ENCODE peak calls at places on chromosomes 16 and 17, in five cellular contexts. R is A549, J is PC-3, F is upper lobe of right lung, K is dorsolateral prefrontal cortex. Q is an unnamed sample.

GRCh38 chr17:37360632-37361031 is 15.2 kb upstream of the C17orf78 start:
- DNase-seq in R (peak; percentile 62), F (no peak), K (no peak), J (peak; percentile 62), Q (no peak)

GRCh38 chr16:85328665-85329058 is 216.4 kb upstream of the CIBAR2 start:
- DNase-seq in R (no peak), K (no peak), J (no peak), F (no peak), Q (no peak)

GRCh38 chr16:33877-34707 is 19.3 kb downstream of the POLR3K start:
- DNase-seq in K (no peak), F (no peak), J (no peak), R (no peak), Q (peak; percentile 49)

GRCh38 chr17:10149573-10150399 is 48.6 kb downstream of the GAS7 start:
- DNase-seq in R (no peak), J (peak; percentile 37), K (no peak), F (no peak), Q (no peak)

GRCh38 chr17:13939222-13939621 is 130.1 kb upstream of the COX10 start:
- DNase-seq in F (no peak), J (peak; percentile 19), R (no peak), K (no peak), Q (no peak)

GRCh38 chr16:80573700-80574120 is 32.9 kb downstream of the DYNLRB2 start:
- DNase-seq in J (no peak), F (no peak), R (no peak), K (no peak), Q (no peak)

GRCh38 chr17:56310780-56311179 is 157.5 kb downstream of the ANKFN1 start:
- DNase-seq in J (no peak), R (no peak), F (no peak), K (no peak), Q (no peak)

GRCh38 chr17:4796550-4796915 is 569 bp downstream of the PSMB6 start:
- DNase-seq in J (peak; percentile 36), K (no peak), R (peak; percentile 92), F (no peak), Q (no peak)

GRCh38 chr16:53089434-53090270 is 34.9 kb downstream of the CHD9 start:
- DNase-seq in K (no peak), R (no peak), F (no peak), J (no peak), Q (no peak)

GRCh38 chr17:76370261-76370993 is 14.0 kb upstream of the SPHK1 start:
- DNase-seq in R (peak; percentile 79), J (peak; percentile 99), F (no peak), K (no peak), Q (peak; percentile 50)

GRCh38 chr17:47330548-47330947 is 6.8 kb downstream of the EFCAB13 start:
- DNase-seq in R (no peak), F (no peak), K (no peak), J (no peak), Q (no peak)

GRCh38 chr17:47323382-47324223 is at the start of gene EFCAB13:
- DNase-seq in F (peak; percentile 96), K (peak; percentile 52), R (peak; percentile 83), J (peak; percentile 95), Q (peak; percentile 94)

GRCh38 chr17:47324224-47325020 is 667 bp downstream of the EFCAB13 start:
- DNase-seq in F (peak; percentile 80), R (peak; percentile 53), K (no peak), J (peak; percentile 49), Q (no peak)

GRCh38 chr17:47320879-47321502 is 2.8 kb upstream of the EFCAB13 start:
- DNase-seq in J (no peak), R (no peak), K (no peak), F (no peak), Q (no peak)

GRCh38 chr17:47325176-47325575 is 1.4 kb downstream of the EFCAB13 start:
- DNase-seq in J (no peak), F (no peak), K (no peak), R (no peak), Q (no peak)
- H3K4me3 ChIP-seq in J (no peak overlapping the region), F (no peak overlapping the region), K (no peak overlapping the region), R (peak overlapping the region; percentile 80), Q (no peak overlapping the region)

DNA sequence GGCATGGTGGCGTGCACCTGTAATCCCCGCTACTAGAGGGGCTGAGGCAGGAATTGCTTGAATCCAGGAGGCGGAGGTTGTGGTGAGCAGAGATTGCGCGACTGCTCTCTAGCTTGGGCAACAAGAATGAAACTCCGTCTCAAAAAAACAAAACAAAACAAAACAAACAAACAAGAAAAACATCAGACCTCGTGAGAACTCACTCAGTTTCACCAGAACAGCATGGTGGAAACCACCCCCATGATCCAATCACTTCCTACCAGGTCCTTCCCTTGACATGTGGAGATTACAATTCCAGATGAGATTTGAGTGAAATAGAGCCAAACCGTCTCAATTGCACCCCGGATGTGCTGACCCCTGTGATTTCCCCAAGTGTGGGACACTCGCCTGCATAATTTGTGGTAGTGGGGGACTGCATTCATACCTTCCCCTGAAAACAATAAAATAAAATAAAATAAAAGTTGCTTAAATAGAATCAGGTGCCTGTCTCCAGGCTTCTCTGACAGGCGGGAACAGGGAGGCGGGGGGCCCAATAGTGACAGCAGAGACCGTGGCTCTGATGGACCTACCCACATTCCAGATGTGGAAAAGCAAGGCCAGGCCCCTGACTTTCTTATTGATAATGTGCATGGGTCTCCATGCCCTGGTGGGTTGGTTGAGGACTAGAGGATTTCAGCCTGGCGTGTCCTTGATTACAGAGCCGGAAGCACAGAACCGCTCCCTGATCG is 13.1 kb downstream of the ZSCAN10 start:
- DNase-seq in F (no peak), J (no peak), K (no peak), R (no peak), Q (no peak)
- H3K27ac ChIP-seq in F (peak overlapping the region; percentile 81), J (no peak overlapping the region), K (no peak overlapping the region), R (no peak overlapping the region), Q (peak overlapping the region; percentile 79)

GRCh38 chr17:1156864-1157263 is 22.9 kb downstream of the ABR start:
- DNase-seq in F (no peak), R (no peak), K (no peak), J (no peak), Q (no peak)

GRCh38 chr17:1160591-1161041 is 19.2 kb downstream of the ABR start:
- DNase-seq in K (no peak), F (no peak), R (no peak), J (no peak), Q (peak; percentile 57)

GRCh38 chr17:1162116-1162855 is 17.5 kb downstream of the ABR start:
- DNase-seq in K (no peak), F (no peak), R (no peak), J (no peak), Q (no peak)

GRCh38 chr17:1159781-1160180 is 20.0 kb downstream of the ABR start:
- DNase-seq in J (no peak), K (no peak), F (no peak), R (no peak), Q (peak; percentile 72)

DNA sequence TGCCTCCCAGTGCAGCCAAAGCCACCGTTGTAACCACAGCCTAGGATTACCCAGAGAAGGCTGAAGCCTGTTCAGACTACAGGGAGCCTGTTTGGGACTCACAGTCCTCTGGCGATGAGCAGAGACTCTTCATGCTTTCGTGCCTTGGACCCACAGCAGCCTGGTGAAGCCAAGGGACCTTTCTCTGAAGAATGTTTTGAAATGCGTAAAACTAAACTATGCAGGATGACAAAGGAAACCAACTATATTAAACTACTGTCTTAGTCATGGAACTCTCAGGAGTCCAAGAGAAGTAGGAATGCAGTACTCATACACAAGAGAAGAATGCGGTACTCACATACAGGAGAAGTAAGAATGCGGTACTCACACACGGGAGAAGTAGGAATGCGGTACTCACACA is 20.9 kb downstream of the ABR start:
- DNase-seq in J (no peak), K (no peak), F (no peak), R (no peak), Q (no peak)
- TF ChIP-seq CTCF in J (no peak), K (no peak), F (no peak), R (no peak), Q (no peak)

GRCh38 chr16:88333645-88334516 is 48.9 kb upstream of the ZNF469 start:
- DNase-seq in K (no peak), R (no peak), F (no peak), J (no peak), Q (no peak)

GRCh38 chr16:88337021-88337420 is 45.7 kb upstream of the ZNF469 start:
- DNase-seq in J (no peak), R (no peak), K (no peak), F (no peak), Q (no peak)

GRCh38 chr16:88335150-88335685 is 47.5 kb upstream of the ZNF469 start:
- DNase-seq in J (no peak), R (no peak), F (no peak), K (no peak), Q (no peak)

GRCh38 chr16:88331989-88332920 is 50.5 kb upstream of the ZNF469 start:
- DNase-seq in K (no peak), F (no peak), J (peak; percentile 98), R (peak; percentile 95), Q (peak; percentile 59)

GRCh38 chr16:88334517-88335149 is 48.1 kb upstream of the ZNF469 start:
- DNase-seq in J (peak; percentile 5), F (no peak), K (no peak), R (no peak), Q (peak; percentile 57)
- H3K4me3 ChIP-seq in J (no peak overlapping the region), F (no peak overlapping the region), K (no peak overlapping the region), R (no peak overlapping the region), Q (no peak overlapping the region)

Q was measured in left lung.